ENCODE peak calls at places on chromosomes 12 and 14, in four cellular contexts. I, K, F and Q are unnamed samples.

GRCh38 chr14:105493921-105494605 is 3.0 kb downstream of the TEDC1 start:
- DNase-seq in F (no peak), K (no peak), I (no peak), Q (no peak)

GRCh38 chr12:132444957-132445883 is 44.7 kb upstream of the FBRSL1 start:
- DNase-seq in K (peak; percentile 82), I (peak; percentile 92), F (no peak), Q (peak; percentile 75)

GRCh38 chr14:30525833-30526232 is 33.1 kb upstream of the G2E3 start:
- DNase-seq in K (no peak), F (no peak), I (no peak), Q (no peak)

GRCh38 chr14:94360945-94361565 is 27.3 kb downstream of the SERPINA1 start:
- DNase-seq in K (no peak), F (no peak), I (no peak), Q (no peak)

GRCh38 chr12:7212678-7213077 is 23.2 kb downstream of the PEX5 start:
- DNase-seq in I (peak; percentile 47), F (no peak), K (no peak), Q (no peak)

GRCh38 chr12:105418232-105418631 is 87.7 kb downstream of the C12orf75 start:
- DNase-seq in K (no peak), I (no peak), F (no peak), Q (no peak)

GRCh38 chr12:120350576-120351350 is 18.2 kb downstream of the MSI1 start:
- DNase-seq in F (no peak), I (no peak), K (no peak), Q (no peak)

GRCh38 chr12:112674539-112674938 is 117.0 kb upstream of the RPH3A start:
- DNase-seq in F (no peak), I (no peak), K (no peak), Q (no peak)

GRCh38 chr14:72555609-72556000 is 338.3 kb downstream of the DPF3 start:
- DNase-seq in K (no peak), F (no peak), I (no peak), Q (no peak)

GRCh38 chr12:1825382-1826102 is 5.2 kb downstream of the LRTM2 start:
- DNase-seq in K (no peak), F (no peak), I (no peak), Q (no peak)

GRCh38 chr12:72270246-72270645 is 1.9 kb upstream of the TRHDE start:
- DNase-seq in F (no peak), K (no peak), I (no peak), Q (no peak)

GRCh38 chr12:2550470-2551090 is 244.2 kb upstream of the FKBP4 start:
- DNase-seq in F (no peak), K (no peak), I (no peak), Q (no peak)